ENCODE peak calls at places on chromosomes 1 and 21, in five cellular contexts. One of them, this sample, is unnamed.
A peak's percentile ranks its signal among the peaks of the same experiment; 100 is the strongest.

GRCh38 chr1:18360251-18360650 is 120.5 kb upstream of the KLHDC7A start:
- DNase-seq in NCI-H1436: no peak
- DNase-seq in kidney tubule cell: peak; percentile 70
- DNase-seq in AG08395: no peak
- DNase-seq in stimulated activated CD4-positive, alpha-beta T cell treated with anti-CD3 and anti-CD28 coated beads, Interleukin-2, amount 100 ng/mL, for 48 hours: no peak
- DNase-seq in this sample: no peak

GRCh38 chr1:208233546-208233945 is 10.6 kb downstream of the PLXNA2 start:
- DNase-seq in AG08395: no peak
- DNase-seq in stimulated activated CD4-positive, alpha-beta T cell treated with anti-CD3 and anti-CD28 coated beads, Interleukin-2, amount 100 ng/mL, for 48 hours: no peak
- DNase-seq in NCI-H1436: peak; percentile 90
- DNase-seq in kidney tubule cell: no peak
- DNase-seq in this sample: no peak

GRCh38 chr1:40877681-40878080 is 15.5 kb upstream of the CITED4 start:
- DNase-seq in AG08395: peak; percentile 84
- DNase-seq in NCI-H1436: peak; percentile 75
- DNase-seq in stimulated activated CD4-positive, alpha-beta T cell treated with anti-CD3 and anti-CD28 coated beads, Interleukin-2, amount 100 ng/mL, for 48 hours: no peak
- DNase-seq in kidney tubule cell: peak; percentile 99
- DNase-seq in this sample: peak; percentile 57

GRCh38 chr1:227437495-227438008 is 119.3 kb upstream of the CDC42BPA start:
- DNase-seq in NCI-H1436: peak; percentile 67
- DNase-seq in stimulated activated CD4-positive, alpha-beta T cell treated with anti-CD3 and anti-CD28 coated beads, Interleukin-2, amount 100 ng/mL, for 48 hours: no peak
- DNase-seq in kidney tubule cell: peak; percentile 70
- DNase-seq in AG08395: peak; percentile 80
- DNase-seq in this sample: no peak

GRCh38 chr1:41800237-41800902 is 118.4 kb downstream of the HIVEP3 start:
- DNase-seq in AG08395: no peak
- DNase-seq in NCI-H1436: no peak
- DNase-seq in kidney tubule cell: no peak
- DNase-seq in stimulated activated CD4-positive, alpha-beta T cell treated with anti-CD3 and anti-CD28 coated beads, Interleukin-2, amount 100 ng/mL, for 48 hours: no peak
- DNase-seq in this sample: no peak

GRCh38 chr1:91889717-91890459 is 3.9 kb upstream of the TGFBR3 start:
- DNase-seq in kidney tubule cell: peak; percentile 68
- DNase-seq in AG08395: no peak
- DNase-seq in NCI-H1436: no peak
- DNase-seq in stimulated activated CD4-positive, alpha-beta T cell treated with anti-CD3 and anti-CD28 coated beads, Interleukin-2, amount 100 ng/mL, for 48 hours: no peak
- DNase-seq in this sample: no peak

GRCh38 chr1:226274138-226274537 is 34.8 kb downstream of the LIN9 start:
- DNase-seq in kidney tubule cell: no peak
- DNase-seq in stimulated activated CD4-positive, alpha-beta T cell treated with anti-CD3 and anti-CD28 coated beads, Interleukin-2, amount 100 ng/mL, for 48 hours: no peak
- DNase-seq in AG08395: no peak
- DNase-seq in NCI-H1436: no peak
- DNase-seq in this sample: no peak

GRCh38 chr21:24369751-24370150 is 1237.5 kb downstream of the MRPL39 start:
- DNase-seq in NCI-H1436: no peak
- DNase-seq in stimulated activated CD4-positive, alpha-beta T cell treated with anti-CD3 and anti-CD28 coated beads, Interleukin-2, amount 100 ng/mL, for 48 hours: no peak
- DNase-seq in AG08395: no peak
- DNase-seq in kidney tubule cell: no peak
- DNase-seq in this sample: no peak

GRCh38 chr1:47230692-47231313 is 1.2 kb downstream of the TAL1 start:
- DNase-seq in stimulated activated CD4-positive, alpha-beta T cell treated with anti-CD3 and anti-CD28 coated beads, Interleukin-2, amount 100 ng/mL, for 48 hours: no peak
- DNase-seq in kidney tubule cell: no peak
- DNase-seq in NCI-H1436: no peak
- DNase-seq in AG08395: no peak
- DNase-seq in this sample: no peak